ENCODE peak calls at places on chromosomes 6 and 20, in ten cellular contexts. E is CD4-positive, alpha-beta memory T cell; I is tibial artery; Y is PC-3; G is IMR-90; V is lower lobe of right lung; N is upper lobe of right lung; Z is psoas muscle; B is cardiac muscle cell; D is aorta. P is an unnamed sample.
A peak's percentile ranks its signal among the peaks of the same experiment; 100 is the strongest.

GRCh38 chr20:6886065-6886729 is 118.7 kb downstream of the BMP2 start:
- DNase-seq in E (no peak), I (no peak), Y (no peak), G (no peak), V (no peak), N (no peak), Z (no peak), B (no peak), D (no peak), P (no peak)

GRCh38 chr6:118677193-118677592 is 25.8 kb upstream of the CEP85L start:
- DNase-seq in E (no peak), I (no peak), Y (no peak), G (no peak), V (no peak), N (no peak), Z (no peak), B (peak; percentile 27), D (no peak), P (no peak)

GRCh38 chr6:31966506-31966905 is 5.4 kb downstream of the DXO start:
- DNase-seq in E (no peak), I (no peak), Y (no peak), G (no peak), V (no peak), N (no peak), Z (no peak), B (no peak), D (peak; percentile 43), P (no peak)

GRCh38 chr6:84466521-84466920 is 239.1 kb upstream of the CEP162 start:
- DNase-seq in E (no peak), I (no peak), Y (peak; percentile 87), G (peak; percentile 7), V (no peak), N (no peak), Z (no peak), B (peak; percentile 61), D (peak; percentile 55), P (no peak)

GRCh38 chr6:10621227-10621626 is 73.2 kb downstream of the C6orf52 start:
- DNase-seq in E (no peak), I (no peak), Y (no peak), G (no peak), V (no peak), N (no peak), Z (no peak), B (no peak), D (no peak), P (peak; percentile 62)

GRCh38 chr6:45192556-45192955 is 135.6 kb upstream of the RUNX2 start:
- DNase-seq in E (no peak), I (no peak), Y (peak; percentile 14), G (peak; percentile 25), V (no peak), N (no peak), Z (no peak), B (no peak), D (no peak), P (no peak)

GRCh38 chr20:38255389-38255788 is 5.1 kb downstream of the KIAA1755 start:
- DNase-seq in E (no peak), I (peak; percentile 75), Y (no peak), G (peak; percentile 59), V (no peak), N (peak; percentile 9), Z (no peak), B (peak; percentile 39), D (no peak), P (no peak)

GRCh38 chr20:14288341-14289330 is 48.8 kb downstream of the FLRT3 start:
- DNase-seq in E (no peak), I (no peak), Y (peak; percentile 99), G (peak; percentile 72), V (no peak), N (no peak), Z (no peak), B (no peak), D (no peak), P (no peak)

GRCh38 chr6:84597238-84597875 is 167.0 kb downstream of the TBX18 start:
- DNase-seq in E (no peak), I (no peak), Y (no peak), G (no peak), V (no peak), N (no peak), Z (no peak), B (peak; percentile 36), D (no peak), P (no peak)

GRCh38 chr6:170279977-170280688 is 10.7 kb downstream of the DLL1 start:
- DNase-seq in E (peak; percentile 59), I (no peak), Y (peak; percentile 65), G (peak; percentile 12), V (peak; percentile 87), N (peak; percentile 93), Z (peak; percentile 76), B (peak; percentile 33), D (peak; percentile 80), P (peak; percentile 91)

GRCh38 chr6:25193147-25193864 is 85.9 kb upstream of the CARMIL1 start:
- DNase-seq in E (no peak), I (peak; percentile 74), Y (peak; percentile 95), G (peak; percentile 95), V (no peak), N (no peak), Z (no peak), B (peak; percentile 96), D (no peak), P (no peak)

GRCh38 chr20:46900068-46900467 is 5.4 kb downstream of the EYA2 start:
- DNase-seq in E (no peak), I (no peak), Y (no peak), G (no peak), V (no peak), N (no peak), Z (no peak), B (no peak), D (no peak), P (no peak)
- H3K27me3 ChIP-seq in E (peaks cover 8% of the 10 kb centered on the region), I (no peaks in the 10 kb centered on the region), Y (peaks cover 98% of the 10 kb centered on the region), G (no peaks in the 10 kb centered on the region), V (peaks cover 29% of the 10 kb centered on the region), N (peaks cover 48% of the 10 kb centered on the region), Z (peaks cover 25% of the 10 kb centered on the region), B (peaks cover 29% of the 10 kb centered on the region), D (no peaks in the 10 kb centered on the region), P (peaks cover 6% of the 10 kb centered on the region)

GRCh38 chr20:23147647-23147963 is 61.5 kb upstream of the CD93 start:
- DNase-seq in E (no peak), I (no peak), Y (no peak), G (no peak), V (no peak), N (no peak), Z (no peak), B (no peak), D (no peak), P (no peak)

GRCh38 chr20:23145281-23145700 is 59.2 kb upstream of the CD93 start:
- DNase-seq in E (no peak), I (peak; percentile 93), Y (peak; percentile 82), G (peak; percentile 56), V (no peak), N (peak; percentile 63), Z (peak; percentile 72), B (peak; percentile 79), D (peak; percentile 85), P (no peak)

GRCh38 chr20:23144856-23145255 is 58.7 kb upstream of the CD93 start:
- DNase-seq in E (no peak), I (no peak), Y (no peak), G (no peak), V (no peak), N (no peak), Z (no peak), B (no peak), D (no peak), P (no peak)

GRCh38 chr20:23146857-23147256 is 60.7 kb upstream of the CD93 start:
- DNase-seq in E (no peak), I (peak; percentile 39), Y (no peak), G (no peak), V (no peak), N (no peak), Z (no peak), B (no peak), D (no peak), P (no peak)

DNA sequence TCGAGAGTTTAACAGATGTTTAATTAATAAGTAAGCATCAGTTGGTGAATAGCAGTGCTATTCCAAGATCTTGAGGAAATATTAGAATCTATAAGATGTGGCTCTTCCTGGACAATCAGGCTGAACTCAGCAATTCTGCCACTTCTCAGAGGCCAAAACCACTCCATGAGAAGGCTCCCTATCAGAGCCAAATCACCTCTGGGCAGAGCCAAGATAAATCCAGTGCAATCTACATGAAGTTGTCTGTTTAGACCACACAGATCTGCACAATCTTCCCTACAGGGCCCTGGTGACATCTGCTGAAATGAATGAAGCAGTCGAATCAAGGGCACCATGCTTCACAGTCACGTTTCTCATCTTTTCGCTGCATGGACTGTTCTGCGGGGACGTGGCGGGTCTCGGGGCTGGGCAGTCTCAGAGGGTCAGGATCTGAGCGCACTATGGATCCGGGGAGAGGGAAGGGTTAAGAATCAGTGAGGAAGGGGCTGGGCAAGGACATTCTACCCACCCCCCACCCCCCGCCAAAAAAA is 60.1 kb upstream of the CD93 start:
- DNase-seq in E (no peak), I (peak; percentile 39), Y (no peak), G (no peak), V (no peak), N (no peak), Z (no peak), B (no peak), D (no peak), P (no peak)
- H3K4me1 ChIP-seq in E (peaks cover 23% of the 10 kb centered on the region), I (peaks cover 3% of the 10 kb centered on the region), Y (peaks cover 89% of the 10 kb centered on the region), G (peaks cover 29% of the 10 kb centered on the region), V (peaks cover 79% of the 10 kb centered on the region), N (peaks cover 46% of the 10 kb centered on the region), Z (peaks cover 86% of the 10 kb centered on the region), B (peaks cover 11% of the 10 kb centered on the region), D (peaks cover 8% of the 10 kb centered on the region), P (peaks cover 4% of the 10 kb centered on the region)

GRCh38 chr6:168442646-168443045 is 1.7 kb downstream of the SMOC2 start:
- DNase-seq in E (no peak), I (no peak), Y (no peak), G (no peak), V (no peak), N (no peak), Z (no peak), B (no peak), D (no peak), P (no peak)

GRCh38 chr6:168440520-168441433 is at the start of gene SMOC2:
- DNase-seq in E (no peak), I (no peak), Y (no peak), G (no peak), V (no peak), N (no peak), Z (peak; percentile 46), B (peak; percentile 8), D (peak; percentile 76), P (peak; percentile 22)

GRCh38 chr6:168437751-168438150 is 3.2 kb upstream of the SMOC2 start:
- DNase-seq in E (no peak), I (no peak), Y (no peak), G (no peak), V (no peak), N (no peak), Z (no peak), B (no peak), D (no peak), P (no peak)

GRCh38 chr6:168441434-168442391 is 729 bp downstream of the SMOC2 start:
- DNase-seq in E (no peak), I (no peak), Y (no peak), G (no peak), V (no peak), N (no peak), Z (no peak), B (no peak), D (no peak), P (no peak)

GRCh38 chr6:168439791-168440491 is 1.0 kb upstream of the SMOC2 start:
- DNase-seq in E (no peak), I (no peak), Y (no peak), G (no peak), V (no peak), N (no peak), Z (no peak), B (no peak), D (no peak), P (no peak)
- H3K27ac ChIP-seq in E (no peak overlapping the region), I (peak overlapping the region; percentile 79), Y (no peak overlapping the region), G (no peak overlapping the region), V (no peak overlapping the region), N (no peak overlapping the region), Z (no peak overlapping the region), B (no peak overlapping the region), D (peak overlapping the region; percentile 76), P (no peak overlapping the region)

GRCh38 chr6:33017024-33017423 is 7.6 kb upstream of the HLA-DOA start:
- DNase-seq in E (no peak), I (no peak), Y (no peak), G (no peak), V (no peak), N (no peak), Z (no peak), B (no peak), D (no peak), P (no peak)
- H3K27me3 ChIP-seq in E (peaks cover 11% of the 10 kb centered on the region), I (no peaks in the 10 kb centered on the region), Y (peaks cover 87% of the 10 kb centered on the region), G (peaks cover 45% of the 10 kb centered on the region), V (no peaks in the 10 kb centered on the region), N (no peaks in the 10 kb centered on the region), Z (peaks cover 10% of the 10 kb centered on the region), B (no peaks in the 10 kb centered on the region), D (peaks cover 4% of the 10 kb centered on the region), P (no peaks in the 10 kb centered on the region)